ENCODE peak calls at places on chromosomes 6 and 20, in four cellular contexts. One of them, this sample, is unnamed.

GRCh38 chr6:112153926-112154621 is 66.7 kb downstream of the FAM229B start:
- DNase-seq in Ammon's horn: no peak
- DNase-seq in AG04449: no peak
- DNase-seq in stimulated activated CD4-positive, alpha-beta T cell treated with anti-CD3 and anti-CD28 coated beads, TNF-alpha, amount 100 ng/mL, for 4 hours: no peak
- DNase-seq in this sample: peak

GRCh38 chr6:149455028-149455732 is 29.6 kb downstream of the ZC3H12D start:
- DNase-seq in Ammon's horn: no peak
- DNase-seq in AG04449: no peak
- DNase-seq in stimulated activated CD4-positive, alpha-beta T cell treated with anti-CD3 and anti-CD28 coated beads, TNF-alpha, amount 100 ng/mL, for 4 hours: no peak
- DNase-seq in this sample: no peak

GRCh38 chr20:4989570-4989969 is 11.7 kb downstream of the SLC23A2 start:
- DNase-seq in Ammon's horn: no peak
- DNase-seq in AG04449: no peak
- DNase-seq in stimulated activated CD4-positive, alpha-beta T cell treated with anti-CD3 and anti-CD28 coated beads, TNF-alpha, amount 100 ng/mL, for 4 hours: no peak
- DNase-seq in this sample: no peak

GRCh38 chr6:139778688-139779087 is 404.2 kb upstream of the CITED2 start:
- DNase-seq in Ammon's horn: peak
- DNase-seq in AG04449: no peak
- DNase-seq in stimulated activated CD4-positive, alpha-beta T cell treated with anti-CD3 and anti-CD28 coated beads, TNF-alpha, amount 100 ng/mL, for 4 hours: no peak
- DNase-seq in this sample: peak

GRCh38 chr6:160041608-160042007 is 72.7 kb downstream of the IGF2R start:
- DNase-seq in Ammon's horn: peak
- DNase-seq in AG04449: peak
- DNase-seq in stimulated activated CD4-positive, alpha-beta T cell treated with anti-CD3 and anti-CD28 coated beads, TNF-alpha, amount 100 ng/mL, for 4 hours: no peak
- DNase-seq in this sample: peak

GRCh38 chr6:170512249-170512648 is 40.9 kb downstream of the PSMB1 start:
- DNase-seq in Ammon's horn: no peak
- DNase-seq in AG04449: no peak
- DNase-seq in stimulated activated CD4-positive, alpha-beta T cell treated with anti-CD3 and anti-CD28 coated beads, TNF-alpha, amount 100 ng/mL, for 4 hours: no peak
- DNase-seq in this sample: no peak

GRCh38 chr20:44979090-44979621 is 12.8 kb downstream of the STK4 start:
- DNase-seq in Ammon's horn: peak
- DNase-seq in AG04449: no peak
- DNase-seq in stimulated activated CD4-positive, alpha-beta T cell treated with anti-CD3 and anti-CD28 coated beads, TNF-alpha, amount 100 ng/mL, for 4 hours: no peak
- DNase-seq in this sample: peak

GRCh38 chr20:44217342-44218092 is 6.9 kb upstream of the OSER1 start:
- DNase-seq in Ammon's horn: peak
- DNase-seq in AG04449: no peak
- DNase-seq in stimulated activated CD4-positive, alpha-beta T cell treated with anti-CD3 and anti-CD28 coated beads, TNF-alpha, amount 100 ng/mL, for 4 hours: peak
- DNase-seq in this sample: peak

GRCh38 chr6:12844284-12845223 is 128.0 kb downstream of the PHACTR1 start:
- DNase-seq in Ammon's horn: peak
- DNase-seq in AG04449: no peak
- DNase-seq in stimulated activated CD4-positive, alpha-beta T cell treated with anti-CD3 and anti-CD28 coated beads, TNF-alpha, amount 100 ng/mL, for 4 hours: no peak
- DNase-seq in this sample: peak

GRCh38 chr6:127816643-127817042 is 84.2 kb downstream of the THEMIS start:
- DNase-seq in Ammon's horn: no peak
- DNase-seq in AG04449: no peak
- DNase-seq in stimulated activated CD4-positive, alpha-beta T cell treated with anti-CD3 and anti-CD28 coated beads, TNF-alpha, amount 100 ng/mL, for 4 hours: no peak
- DNase-seq in this sample: no peak

GRCh38 chr20:41355192-41355591 is 11.4 kb downstream of the EMILIN3 start:
- DNase-seq in Ammon's horn: no peak
- DNase-seq in AG04449: no peak
- DNase-seq in stimulated activated CD4-positive, alpha-beta T cell treated with anti-CD3 and anti-CD28 coated beads, TNF-alpha, amount 100 ng/mL, for 4 hours: no peak
- DNase-seq in this sample: no peak

GRCh38 chr20:23118766-23119165 is 32.6 kb upstream of the CD93 start:
- DNase-seq in Ammon's horn: no peak
- DNase-seq in AG04449: no peak
- DNase-seq in stimulated activated CD4-positive, alpha-beta T cell treated with anti-CD3 and anti-CD28 coated beads, TNF-alpha, amount 100 ng/mL, for 4 hours: no peak
- DNase-seq in this sample: peak

GRCh38 chr6:168078943-168079405 is at the start of gene FRMD1:
- DNase-seq in Ammon's horn: no peak
- DNase-seq in AG04449: no peak
- DNase-seq in stimulated activated CD4-positive, alpha-beta T cell treated with anti-CD3 and anti-CD28 coated beads, TNF-alpha, amount 100 ng/mL, for 4 hours: no peak
- DNase-seq in this sample: no peak

GRCh38 chr20:59064214-59064722 is 21.7 kb upstream of the PRELID3B start:
- DNase-seq in Ammon's horn: no peak
- DNase-seq in AG04449: no peak
- DNase-seq in stimulated activated CD4-positive, alpha-beta T cell treated with anti-CD3 and anti-CD28 coated beads, TNF-alpha, amount 100 ng/mL, for 4 hours: no peak
- DNase-seq in this sample: no peak

GRCh38 chr6:107323133-107323785 is 136.1 kb downstream of the PDSS2 start:
- DNase-seq in Ammon's horn: no peak
- DNase-seq in AG04449: no peak
- DNase-seq in stimulated activated CD4-positive, alpha-beta T cell treated with anti-CD3 and anti-CD28 coated beads, TNF-alpha, amount 100 ng/mL, for 4 hours: no peak
- DNase-seq in this sample: no peak

GRCh38 chr6:2862712-2863174 is 21.1 kb upstream of the SERPINB1 start:
- DNase-seq in Ammon's horn: no peak
- DNase-seq in AG04449: no peak
- DNase-seq in stimulated activated CD4-positive, alpha-beta T cell treated with anti-CD3 and anti-CD28 coated beads, TNF-alpha, amount 100 ng/mL, for 4 hours: no peak
- DNase-seq in this sample: no peak

GRCh38 chr20:19012671-19013070 is 199.1 kb downstream of the SCP2D1 start:
- DNase-seq in Ammon's horn: no peak
- DNase-seq in AG04449: no peak
- DNase-seq in stimulated activated CD4-positive, alpha-beta T cell treated with anti-CD3 and anti-CD28 coated beads, TNF-alpha, amount 100 ng/mL, for 4 hours: no peak
- DNase-seq in this sample: peak

GRCh38 chr20:1335961-1336698 is 7.2 kb upstream of the SDCBP2 start:
- DNase-seq in Ammon's horn: no peak
- DNase-seq in AG04449: no peak
- DNase-seq in stimulated activated CD4-positive, alpha-beta T cell treated with anti-CD3 and anti-CD28 coated beads, TNF-alpha, amount 100 ng/mL, for 4 hours: no peak
- DNase-seq in this sample: no peak

GRCh38 chr20:34301587-34302311 is 1.4 kb downstream of the AHCY start:
- DNase-seq in Ammon's horn: no peak
- DNase-seq in AG04449: no peak
- DNase-seq in stimulated activated CD4-positive, alpha-beta T cell treated with anti-CD3 and anti-CD28 coated beads, TNF-alpha, amount 100 ng/mL, for 4 hours: no peak
- DNase-seq in this sample: no peak

GRCh38 chr6:21850682-21851081 is 257.1 kb downstream of the SOX4 start:
- DNase-seq in Ammon's horn: no peak
- DNase-seq in AG04449: no peak
- DNase-seq in stimulated activated CD4-positive, alpha-beta T cell treated with anti-CD3 and anti-CD28 coated beads, TNF-alpha, amount 100 ng/mL, for 4 hours: no peak
- DNase-seq in this sample: no peak

GRCh38 chr6:15841937-15842698 is 179.3 kb upstream of the DTNBP1 start:
- DNase-seq in Ammon's horn: peak
- DNase-seq in AG04449: no peak
- DNase-seq in stimulated activated CD4-positive, alpha-beta T cell treated with anti-CD3 and anti-CD28 coated beads, TNF-alpha, amount 100 ng/mL, for 4 hours: no peak
- DNase-seq in this sample: no peak

GRCh38 chr6:148959008-148959407 is 212.2 kb downstream of the UST start:
- DNase-seq in Ammon's horn: no peak
- DNase-seq in AG04449: no peak
- DNase-seq in stimulated activated CD4-positive, alpha-beta T cell treated with anti-CD3 and anti-CD28 coated beads, TNF-alpha, amount 100 ng/mL, for 4 hours: no peak
- DNase-seq in this sample: no peak

GRCh38 chr20:31948008-31948407 is 3.8 kb downstream of the PDRG1 start:
- DNase-seq in Ammon's horn: no peak
- DNase-seq in AG04449: no peak
- DNase-seq in stimulated activated CD4-positive, alpha-beta T cell treated with anti-CD3 and anti-CD28 coated beads, TNF-alpha, amount 100 ng/mL, for 4 hours: no peak
- DNase-seq in this sample: no peak

GRCh38 chr6:30263734-30264133 is 50.5 kb upstream of the TRIM26 start:
- DNase-seq in Ammon's horn: peak
- DNase-seq in AG04449: no peak
- DNase-seq in stimulated activated CD4-positive, alpha-beta T cell treated with anti-CD3 and anti-CD28 coated beads, TNF-alpha, amount 100 ng/mL, for 4 hours: no peak
- DNase-seq in this sample: peak

GRCh38 chr20:35702051-35702823 is 3.0 kb downstream of the ROMO1 start:
- DNase-seq in Ammon's horn: no peak
- DNase-seq in AG04449: no peak
- DNase-seq in stimulated activated CD4-positive, alpha-beta T cell treated with anti-CD3 and anti-CD28 coated beads, TNF-alpha, amount 100 ng/mL, for 4 hours: no peak
- DNase-seq in this sample: peak

GRCh38 chr20:8172191-8172590 is 40.1 kb downstream of the PLCB1 start:
- DNase-seq in Ammon's horn: no peak
- DNase-seq in AG04449: no peak
- DNase-seq in stimulated activated CD4-positive, alpha-beta T cell treated with anti-CD3 and anti-CD28 coated beads, TNF-alpha, amount 100 ng/mL, for 4 hours: no peak
- DNase-seq in this sample: no peak